ENCODE peak calls at places on chromosomes 4 and X, in seven cellular contexts. S, K, D, Z, W, L and Q are unnamed samples.

GRCh38 chrX:29225670-29226069 is 638.4 kb downstream of the IL1RAPL1 start:
- DNase-seq in D (no peak), W (no peak), L (no peak), Z (peak), S (no peak), K (no peak), Q (no peak)

GRCh38 chr4:73396993-73397972 is 6.8 kb upstream of the ALB start:
- DNase-seq in L (no peak), Z (no peak), W (no peak), S (no peak), K (no peak), D (no peak), Q (no peak)

GRCh38 chr4:108493596-108493931 is 126.8 kb upstream of the RPL34 start:
- DNase-seq in W (no peak), K (no peak), L (no peak), S (no peak), Z (no peak), D (no peak), Q (no peak)

GRCh38 chr4:190020790-190021717 is 6.0 kb downstream of the FRG2 start:
- DNase-seq in D (peak), W (no peak), K (no peak), S (no peak), L (peak), Z (no peak), Q (peak)

GRCh38 chr4:30875659-30876269 is 155.6 kb downstream of the PCDH7 start:
- DNase-seq in D (peak), S (no peak), W (no peak), L (no peak), Z (no peak), K (no peak), Q (no peak)

GRCh38 chr4:74874785-74875367 is 58.0 kb upstream of the PARM1 start:
- DNase-seq in S (no peak), K (no peak), W (peak), D (peak), L (peak), Z (peak), Q (no peak)

GRCh38 chrX:8748855-8749254 is 16.9 kb upstream of the ANOS1 start:
- DNase-seq in S (no peak), W (peak), L (peak), D (peak), K (no peak), Z (no peak), Q (no peak)

GRCh38 chr4:24229976-24230375 is 340.1 kb upstream of the PPARGC1A start:
- DNase-seq in K (no peak), D (peak), W (no peak), S (no peak), L (no peak), Z (no peak), Q (peak)

GRCh38 chrX:1883772-1884171 is 268.9 kb downstream of the ASMT start:
- DNase-seq in K (no peak), Z (no peak), L (no peak), W (no peak), D (no peak), S (no peak), Q (peak)

GRCh38 chr4:85398276-85398675 is 76.7 kb upstream of the ARHGAP24 start:
- DNase-seq in W (no peak), K (no peak), D (no peak), L (peak), S (no peak), Z (no peak), Q (peak)

GRCh38 chr4:155025762-155026457 is 182.5 kb upstream of the NPY2R start:
- DNase-seq in K (no peak), D (peak), W (no peak), L (no peak), Z (peak), S (no peak), Q (no peak)

GRCh38 chr4:11436673-11437072 is 8.0 kb upstream of the HS3ST1 start:
- DNase-seq in Z (no peak), K (no peak), D (peak), S (no peak), L (no peak), W (no peak), Q (no peak)

GRCh38 chr4:8376361-8377102 is 64.0 kb downstream of the ACOX3 start:
- DNase-seq in D (no peak), L (no peak), K (peak), Z (no peak), W (no peak), S (no peak), Q (no peak)

GRCh38 chr4:147963839-147964238 is 232.0 kb downstream of the ARHGAP10 start:
- DNase-seq in W (no peak), K (no peak), Z (no peak), D (no peak), S (no peak), L (no peak), Q (no peak)

GRCh38 chr4:77862478-77863216 is at the start of gene MRPL1:
- DNase-seq in D (peak), K (peak), L (peak), S (peak), W (peak), Z (peak), Q (peak)

GRCh38 chr4:177974461-177974860 is 532.2 kb upstream of the AGA start:
- DNase-seq in D (no peak), Z (no peak), W (no peak), S (no peak), K (no peak), L (no peak), Q (no peak)

GRCh38 chrX:71911023-71911730 is 532 bp downstream of the NHSL2 start:
- DNase-seq in K (no peak), L (peak), S (no peak), D (peak), Z (no peak), W (no peak), Q (no peak)
- H3K4me3 ChIP-seq in K (peak), L (peak), S (peak), D (no peak), Z (peak), W (no peak), Q (peak)

DNA sequence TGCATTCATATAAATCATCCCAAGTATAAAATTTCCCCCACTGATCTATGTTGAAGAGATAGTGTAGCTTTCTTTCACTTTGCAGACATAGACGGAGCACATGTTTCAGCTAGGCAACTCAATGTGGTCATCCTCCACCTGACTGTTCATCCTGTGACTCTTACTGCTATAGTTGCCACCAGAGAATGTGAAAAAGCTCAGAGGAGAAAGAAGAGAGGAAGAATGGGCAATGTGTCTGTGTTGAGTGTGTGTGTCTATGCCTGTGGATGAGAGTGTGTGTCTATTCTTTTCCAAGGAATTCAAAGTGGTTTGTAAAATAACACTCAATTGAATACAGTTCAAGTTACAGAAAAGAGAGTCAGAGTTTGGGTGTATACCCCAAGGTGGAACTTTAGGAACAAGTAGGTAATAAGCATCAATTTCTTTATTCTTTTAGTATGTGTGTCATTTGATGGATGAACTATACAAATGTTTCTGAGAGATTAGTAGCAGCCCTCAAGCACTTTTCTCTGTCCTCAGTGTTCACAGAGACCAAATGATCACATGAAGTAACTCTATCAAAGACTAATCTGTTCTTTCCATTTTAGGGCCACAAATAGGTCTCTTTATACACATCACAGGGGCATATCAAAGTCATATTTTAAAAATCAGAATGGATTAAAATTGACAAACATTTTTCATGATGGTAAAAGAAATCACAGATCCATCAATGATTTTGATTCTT is 2.3 kb downstream of the SNCA start:
- DNase-seq in D (no peak), Z (no peak), S (no peak), L (no peak), W (no peak), K (no peak), Q (no peak)
- H3K4me3 ChIP-seq in D (no peak), Z (no peak), S (no peak), L (no peak), W (no peak), K (no peak), Q (no peak)

DNA sequence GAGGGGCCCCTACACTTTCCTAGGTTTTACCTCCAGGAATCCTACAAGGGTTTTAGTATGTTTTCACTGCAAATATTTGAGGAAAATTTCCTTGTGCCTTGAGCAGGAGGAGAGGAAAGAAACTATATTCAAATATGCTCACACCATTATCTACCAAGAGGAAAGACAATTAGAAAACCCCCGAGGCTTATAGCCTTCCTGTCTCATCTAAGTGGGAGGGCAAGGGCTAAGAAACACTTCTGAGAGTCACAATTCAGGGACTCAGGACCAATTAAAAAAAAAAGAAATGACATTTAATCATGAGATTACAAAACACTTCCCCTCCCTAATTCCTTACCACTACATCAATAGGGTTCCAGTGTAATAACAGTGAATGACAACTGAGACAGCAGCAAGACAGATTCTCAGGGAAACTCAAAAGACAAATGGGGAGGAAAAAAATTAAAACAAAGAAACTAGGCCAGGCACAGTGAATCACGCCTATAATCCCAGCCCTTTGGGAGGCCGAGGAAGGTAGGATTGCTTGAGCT is 45.6 kb downstream of the ATRX start:
- DNase-seq in D (peak), K (no peak), W (peak), S (no peak), L (no peak), Z (no peak), Q (no peak)
- H3K4me3 ChIP-seq in D (no peak), K (no peak), W (no peak), S (no peak), L (no peak), Z (no peak), Q (no peak)

GRCh38 chr4:6916587-6917444 is 7.2 kb downstream of the TBC1D14 start:
- DNase-seq in S (no peak), L (peak), K (peak), W (no peak), Z (no peak), D (peak), Q (no peak)

GRCh38 chr4:6917445-6918241 is 8.0 kb downstream of the TBC1D14 start:
- DNase-seq in S (peak), Z (no peak), K (peak), D (peak), W (peak), L (peak), Q (no peak)

GRCh38 chr4:6914448-6914847 is 4.8 kb downstream of the TBC1D14 start:
- DNase-seq in Z (no peak), W (no peak), D (no peak), L (no peak), S (no peak), K (no peak), Q (no peak)

GRCh38 chr4:6915041-6916005 is 5.7 kb downstream of the TBC1D14 start:
- DNase-seq in Z (no peak), K (no peak), L (no peak), S (no peak), D (no peak), W (no peak), Q (no peak)

DNA sequence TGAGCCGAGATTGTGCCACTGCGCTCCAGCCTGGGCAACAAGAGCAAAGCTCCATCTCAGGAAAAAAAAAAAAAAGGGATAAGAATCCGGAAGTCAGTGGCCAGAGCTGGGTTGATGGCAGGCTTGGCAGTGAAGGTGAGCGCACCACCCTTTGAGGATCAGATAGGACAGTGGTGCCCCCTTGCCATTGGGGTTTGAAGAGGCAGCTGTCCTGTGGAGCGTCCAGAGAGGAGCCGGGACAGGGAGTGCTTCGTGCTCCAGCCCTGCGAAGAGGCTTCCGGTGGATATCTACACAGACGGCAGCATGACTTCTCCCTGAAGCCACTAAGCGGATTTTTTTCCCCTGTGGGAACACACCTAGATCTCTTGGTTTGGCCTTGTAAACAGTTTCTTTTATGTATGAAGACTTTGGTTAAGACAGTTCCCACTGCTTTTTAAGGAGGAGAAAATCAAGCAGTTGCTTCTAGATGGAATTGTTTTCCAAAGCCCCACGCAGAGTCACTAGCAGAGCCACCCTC is 6.5 kb downstream of the TBC1D14 start:
- DNase-seq in Z (no peak), W (no peak), K (no peak), L (no peak), D (no peak), S (no peak), Q (no peak)
- H3K4me3 ChIP-seq in Z (no peak), W (no peak), K (no peak), L (no peak), D (no peak), S (no peak), Q (no peak)